ENCODE peak calls at places on chromosome 6, in five cellular contexts. I is H1, N is PC-9, Z is MM.1S, H is GM23248. V is an unnamed sample.
A peak's percentile ranks its signal among the peaks of the same experiment; 100 is the strongest.

GRCh38 chr6:71476872-71477271 is 188.3 kb downstream of the OGFRL1 start:
- DNase-seq in I (no peak), N (no peak), Z (no peak), H (no peak), V (no peak)

GRCh38 chr6:127737009-127737486 is 160.1 kb downstream of the C6orf58 start:
- DNase-seq in I (peak; percentile 19), N (peak; percentile 56), Z (peak; percentile 63), H (peak; percentile 79), V (peak; percentile 93)

GRCh38 chr6:158938220-158938619 is 61.8 kb downstream of the RSPH3 start:
- DNase-seq in I (no peak), N (no peak), Z (no peak), H (no peak), V (no peak)

GRCh38 chr6:18958146-18958545 is 571.0 kb downstream of the RNF144B start:
- DNase-seq in I (no peak), N (no peak), Z (no peak), H (no peak), V (no peak)

GRCh38 chr6:26613201-26613600 is 16.4 kb downstream of the ABT1 start:
- DNase-seq in I (no peak), N (no peak), Z (no peak), H (no peak), V (no peak)

GRCh38 chr6:100920028-100920427 is 38.9 kb upstream of the ASCC3 start:
- DNase-seq in I (no peak), N (no peak), Z (no peak), H (no peak), V (no peak)

GRCh38 chr6:1576711-1577110 is 33.0 kb upstream of the FOXC1 start:
- DNase-seq in I (no peak), N (no peak), Z (no peak), H (no peak), V (no peak)

GRCh38 chr6:105116150-105116549 is 63.7 kb downstream of the POPDC3 start:
- DNase-seq in I (no peak), N (peak; percentile 22), Z (no peak), H (no peak), V (no peak)

GRCh38 chr6:13229205-13230085 is 98.9 kb downstream of the TBC1D7 start:
- DNase-seq in I (no peak), N (peak; percentile 49), Z (peak; percentile 87), H (no peak), V (peak; percentile 82)

GRCh38 chr6:10250655-10251220 is 164.1 kb downstream of the TFAP2A start:
- DNase-seq in I (no peak), N (no peak), Z (no peak), H (no peak), V (no peak)

GRCh38 chr6:139588076-139588639 is 213.7 kb upstream of the CITED2 start:
- DNase-seq in I (no peak), N (peak; percentile 99), Z (no peak), H (peak; percentile 33), V (peak; percentile 26)

GRCh38 chr6:139485185-139485584 is 110.7 kb upstream of the CITED2 start:
- DNase-seq in I (no peak), N (no peak), Z (no peak), H (no peak), V (no peak)

GRCh38 chr6:170279977-170280688 is 10.7 kb downstream of the DLL1 start:
- DNase-seq in I (no peak), N (peak; percentile 44), Z (peak; percentile 46), H (peak; percentile 66), V (peak; percentile 60)

GRCh38 chr6:8177721-8178120 is 75.4 kb upstream of the EEF1E1 start:
- DNase-seq in I (no peak), N (no peak), Z (no peak), H (peak; percentile 18), V (no peak)

GRCh38 chr6:22637781-22638180 is 68.4 kb downstream of the HDGFL1 start:
- DNase-seq in I (no peak), N (no peak), Z (no peak), H (no peak), V (no peak)

GRCh38 chr6:11111769-11112437 is 378 bp upstream of the ERVFRD-1 start:
- DNase-seq in I (no peak), N (no peak), Z (no peak), H (no peak), V (peak; percentile 80)

GRCh38 chr6:16522937-16523336 is 238.3 kb downstream of the ATXN1 start:
- DNase-seq in I (no peak), N (no peak), Z (no peak), H (no peak), V (no peak)

GRCh38 chr6:30074331-30075093 is 1.1 kb downstream of the RNF39 start:
- DNase-seq in I (no peak), N (no peak), Z (no peak), H (peak; percentile 26), V (no peak)

GRCh38 chr6:30073489-30074240 is 1.9 kb downstream of the RNF39 start:
- DNase-seq in I (no peak), N (no peak), Z (no peak), H (no peak), V (no peak)

GRCh38 chr6:30076333-30076732 is 764 bp upstream of the RNF39 start:
- DNase-seq in I (no peak), N (peak; percentile 83), Z (no peak), H (no peak), V (no peak)

GRCh38 chr6:30075987-30076311 is 380 bp upstream of the RNF39 start:
- DNase-seq in I (no peak), N (peak; percentile 93), Z (no peak), H (no peak), V (no peak)

GRCh38 chr6:30075094-30075986 is at the start of gene RNF39:
- DNase-seq in I (no peak), N (no peak), Z (no peak), H (peak; percentile 29), V (no peak)
- TF ChIP-seq EZH2 in I (peak; percentile 74), N (no peak), Z (no peak), H (peak; percentile 71), V (peak; percentile 99)

GRCh38 chr6:119384444-119384843 is 34.9 kb upstream of the MAN1A1 start:
- DNase-seq in I (no peak), N (no peak), Z (no peak), H (no peak), V (no peak)
- H3K9me3 ChIP-seq in I (no peaks in the 10 kb centered on the region), N (peaks cover 4% of the 10 kb centered on the region), Z (no peaks in the 10 kb centered on the region), H (no peaks in the 10 kb centered on the region), V (no peaks in the 10 kb centered on the region)

GRCh38 chr6:114339706-114340105 is 3.1 kb downstream of the HS3ST5 start:
- DNase-seq in I (no peak), N (no peak), Z (no peak), H (peak; percentile 15), V (no peak)

GRCh38 chr6:114343782-114344144 is 940 bp upstream of the HS3ST5 start:
- DNase-seq in I (no peak), N (no peak), Z (no peak), H (no peak), V (no peak)

GRCh38 chr6:114342826-114343781 is at the start of gene HS3ST5:
- DNase-seq in I (no peak), N (no peak), Z (peak; percentile 72), H (peak; percentile 39), V (peak; percentile 23)

GRCh38 chr6:114344216-114344970 is 1.6 kb upstream of the HS3ST5 start:
- DNase-seq in I (no peak), N (no peak), Z (peak; percentile 74), H (no peak), V (no peak)

DNA sequence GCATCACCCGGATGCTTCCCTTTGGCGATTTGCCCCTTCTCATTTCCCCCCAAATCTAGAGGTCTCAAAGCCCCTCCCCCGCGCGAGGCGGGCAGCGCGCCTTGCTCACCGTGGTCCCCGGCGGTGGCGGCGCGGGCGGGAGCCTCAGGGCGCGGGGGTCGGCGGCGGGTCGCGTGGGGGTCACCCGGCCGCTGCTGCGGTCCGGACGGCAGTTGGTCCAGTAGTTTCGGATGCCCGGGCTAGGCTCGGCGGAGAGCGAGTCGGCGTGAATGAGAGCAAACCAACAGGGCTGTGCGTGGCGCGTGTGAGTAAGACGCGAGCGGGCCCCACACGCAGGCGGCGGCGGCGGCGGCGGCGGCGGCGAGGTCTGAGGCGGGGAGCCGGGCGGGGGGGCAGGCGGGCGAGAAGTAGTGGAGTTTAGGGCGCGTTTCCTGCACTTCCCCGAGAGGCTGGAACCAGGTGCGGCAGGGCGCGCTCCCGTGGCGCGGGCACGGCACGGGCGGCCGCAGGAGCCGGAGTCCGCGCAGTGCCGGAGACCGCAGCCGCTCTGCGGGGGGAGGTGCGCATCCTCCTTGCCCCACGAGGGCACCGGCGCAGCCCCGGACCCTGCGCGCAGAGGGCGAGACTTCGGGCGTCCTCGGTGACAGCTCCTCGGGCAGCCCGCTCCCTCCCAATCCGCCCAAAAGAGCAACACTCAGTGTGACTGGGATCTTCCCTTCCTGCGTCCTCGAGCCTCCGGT is 567 bp downstream of the HS3ST5 start:
- DNase-seq in I (no peak), N (no peak), Z (peak; percentile 64), H (peak; percentile 54), V (no peak)
- TF ChIP-seq EZH2 in I (no peak), N (no peak), Z (no peak), H (no peak), V (peak; percentile 81)

DNA sequence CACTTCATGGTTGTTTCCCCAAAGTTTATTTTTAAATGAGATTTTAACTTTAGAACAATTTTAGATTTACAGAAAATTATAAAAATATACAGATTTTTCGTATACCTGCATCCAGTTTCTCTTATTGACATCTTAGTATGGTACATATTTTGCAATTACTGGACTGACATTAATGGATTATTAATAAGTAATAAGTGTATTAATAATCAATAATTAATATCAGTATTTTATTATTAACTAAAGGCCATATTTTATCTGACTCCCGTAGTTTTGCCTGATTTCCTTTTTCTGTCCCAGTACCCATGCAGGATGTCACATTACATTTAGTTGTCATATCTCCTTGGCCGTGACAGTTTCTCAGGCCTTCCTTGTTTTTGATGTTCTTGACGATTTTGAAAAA is 307.0 kb downstream of the C6orf118 start:
- DNase-seq in I (no peak), N (no peak), Z (no peak), H (no peak), V (no peak)
- H3K9me3 ChIP-seq in I (peaks cover 7% of the 10 kb centered on the region), N (no peaks in the 10 kb centered on the region), Z (no peaks in the 10 kb centered on the region), H (no peaks in the 10 kb centered on the region), V (no peaks in the 10 kb centered on the region)

V was measured in A673.